ENCODE peak calls at places on chromosomes 2 and 18, in five cellular contexts. P is PC-9, G is neural progenitor cell, W is breast epithelium, K is endodermal cell. Q is an unnamed sample.
A peak's percentile ranks its signal among the peaks of the same experiment; 100 is the strongest.

GRCh38 chr2:195594248-195594647 is 62.8 kb upstream of the SLC39A10 start:
- DNase-seq in P (no peak), G (no peak), W (no peak), K (no peak), Q (no peak)

GRCh38 chr18:1421502-1421901 is 516.8 kb downstream of the ADCYAP1 start:
- DNase-seq in P (no peak), G (no peak), W (no peak), K (no peak), Q (no peak)

GRCh38 chr18:24050916-24051255 is 36.3 kb downstream of the TTC39C start:
- DNase-seq in P (no peak), G (no peak), W (no peak), K (no peak), Q (no peak)

GRCh38 chr2:127218843-127219715 is 1.0 kb downstream of the CYP27C1 start:
- DNase-seq in P (peak; percentile 47), G (peak; percentile 69), W (no peak), K (peak; percentile 79), Q (no peak)

GRCh38 chr18:47345996-47346395 is 94.5 kb upstream of the SKOR2 start:
- DNase-seq in P (no peak), G (no peak), W (no peak), K (no peak), Q (no peak)

GRCh38 chr18:70490008-70490933 is 201.4 kb downstream of the SOCS6 start:
- DNase-seq in P (no peak), G (peak; percentile 79), W (no peak), K (peak; percentile 75), Q (no peak)

GRCh38 chr2:229715895-229716507 is 1.6 kb upstream of the DNER start:
- DNase-seq in P (no peak), G (peak; percentile 65), W (no peak), K (peak; percentile 79), Q (no peak)

GRCh38 chr2:105744909-105745853 is at the start of gene NCK2:
- DNase-seq in P (no peak), G (peak; percentile 65), W (no peak), K (peak; percentile 75), Q (no peak)

GRCh38 chr2:100592226-100592625 is 29.4 kb downstream of the PDCL3 start:
- DNase-seq in P (no peak), G (no peak), W (no peak), K (no peak), Q (no peak)

GRCh38 chr2:105893011-105893995 is 148.6 kb downstream of the NCK2 start:
- DNase-seq in P (no peak), G (no peak), W (no peak), K (no peak), Q (no peak)

GRCh38 chr2:199940373-199940772 is 14.9 kb downstream of the TYW5 start:
- DNase-seq in P (peak; percentile 49), G (peak; percentile 4), W (no peak), K (no peak), Q (no peak)

GRCh38 chr2:100919316-100919715 is 82.8 kb upstream of the RPL31 start:
- DNase-seq in P (no peak), G (peak; percentile 58), W (no peak), K (peak; percentile 80), Q (no peak)

GRCh38 chr2:168439536-168439935 is 16.5 kb upstream of the CERS6 start:
- DNase-seq in P (no peak), G (no peak), W (no peak), K (no peak), Q (no peak)

GRCh38 chr2:74845217-74845751 is 11.4 kb downstream of the HK2 start:
- DNase-seq in P (peak; percentile 99), G (peak; percentile 18), W (peak; percentile 89), K (peak; percentile 69), Q (peak; percentile 62)

DNA sequence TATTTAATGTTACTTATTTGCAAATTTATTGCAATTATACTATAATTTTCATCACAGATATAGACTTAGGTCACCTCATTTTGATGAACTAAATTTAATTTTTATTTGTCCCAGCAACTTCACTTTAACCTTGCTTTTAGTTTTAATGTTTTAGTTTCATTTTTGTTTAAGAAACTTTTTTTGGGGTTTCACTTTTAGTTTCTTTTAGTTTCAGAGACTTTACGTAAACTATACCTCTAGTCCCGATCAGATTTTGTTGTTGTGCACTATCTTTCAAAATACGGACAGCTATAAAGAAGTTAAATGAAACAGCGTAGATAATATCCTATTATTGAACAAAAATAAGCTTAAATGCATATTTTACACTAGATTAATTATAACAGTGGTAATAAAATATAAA is 460.5 kb downstream of the ERBB4 start:
- DNase-seq in P (no peak), G (no peak), W (no peak), K (no peak), Q (no peak)
- H3K4me3 ChIP-seq in P (no peak overlapping the region), G (no peak overlapping the region), W (no peak overlapping the region), K (no peak overlapping the region), Q (no peak overlapping the region)

GRCh38 chr18:21393986-21394385 is 152.0 kb downstream of the GREB1L start:
- DNase-seq in P (no peak), G (no peak), W (no peak), K (no peak), Q (no peak)

GRCh38 chr18:21391074-21391673 is 149.1 kb downstream of the GREB1L start:
- DNase-seq in P (peak; percentile 99), G (no peak), W (no peak), K (no peak), Q (peak; percentile 49)

GRCh38 chr18:21386523-21387240 is 144.7 kb downstream of the GREB1L start:
- DNase-seq in P (no peak), G (no peak), W (no peak), K (peak; percentile 78), Q (no peak)

GRCh38 chr18:21389903-21390302 is 147.9 kb downstream of the GREB1L start:
- DNase-seq in P (no peak), G (no peak), W (no peak), K (no peak), Q (no peak)

GRCh38 chr18:21389283-21389682 is 147.3 kb downstream of the GREB1L start:
- DNase-seq in P (no peak), G (no peak), W (no peak), K (no peak), Q (no peak)
- TF ChIP-seq CTCF in P (peak; percentile 29), G (no peak), W (no peak), K (no peak), Q (no peak)

DNA sequence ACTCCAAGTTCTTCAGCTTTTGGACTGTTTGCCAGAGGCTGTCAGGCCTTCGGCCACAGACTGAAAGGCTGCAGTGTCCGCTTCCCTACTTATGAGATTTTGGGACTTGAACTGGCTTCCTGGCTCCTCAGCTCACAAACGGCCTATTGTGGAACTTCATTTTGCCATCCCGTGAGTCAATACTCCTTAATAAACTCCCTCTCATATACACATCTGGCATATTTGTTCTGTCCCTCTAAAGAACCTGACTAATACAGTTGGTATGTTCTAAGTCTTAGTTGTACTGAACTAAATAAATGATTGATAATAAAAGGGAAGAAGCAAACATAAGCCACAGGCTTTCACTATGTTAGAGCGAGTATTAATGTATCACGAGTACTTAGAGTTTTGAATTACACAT is 702.9 kb upstream of the LINC00305 start:
- DNase-seq in P (no peak), G (no peak), W (no peak), K (no peak), Q (no peak)
- H3K27me3 ChIP-seq in P (no peaks in the 10 kb centered on the region), G (no peaks in the 10 kb centered on the region), W (no peaks in the 10 kb centered on the region), K (no peaks in the 10 kb centered on the region), Q (no peaks in the 10 kb centered on the region)

GRCh38 chr2:231686192-231687100 is 21.9 kb upstream of the PTMA start:
- DNase-seq in P (no peak), G (peak; percentile 6), W (no peak), K (no peak), Q (no peak)

GRCh38 chr2:231688616-231689508 is 19.5 kb upstream of the PTMA start:
- DNase-seq in P (no peak), G (peak; percentile 13), W (no peak), K (no peak), Q (no peak)

GRCh38 chr2:231687961-231688360 is 20.4 kb upstream of the PTMA start:
- DNase-seq in P (no peak), G (no peak), W (no peak), K (no peak), Q (no peak)

GRCh38 chr2:231685349-231686191 is 22.8 kb upstream of the PTMA start:
- DNase-seq in P (no peak), G (peak; percentile 62), W (no peak), K (peak; percentile 84), Q (no peak)

GRCh38 chr2:231687133-231687852 is 21.0 kb upstream of the PTMA start:
- DNase-seq in P (no peak), G (peak; percentile 93), W (no peak), K (peak; percentile 97), Q (no peak)
- H3K4me3 ChIP-seq in P (no peak overlapping the region), G (peak overlapping the region; percentile 40), W (no peak overlapping the region), K (peak overlapping the region; percentile 71), Q (no peak overlapping the region)

GRCh38 chr2:94995516-94995915 is 30.0 kb upstream of the MAL start:
- DNase-seq in P (no peak), G (no peak), W (peak; percentile 17), K (no peak), Q (no peak)

GRCh38 chr2:95001117-95001551 is 24.4 kb upstream of the MAL start:
- DNase-seq in P (no peak), G (no peak), W (no peak), K (peak; percentile 24), Q (no peak)

GRCh38 chr2:94996401-94997100 is 29.0 kb upstream of the MAL start:
- DNase-seq in P (no peak), G (no peak), W (no peak), K (peak; percentile 39), Q (no peak)

GRCh38 chr2:94999431-94999883 is 26.1 kb upstream of the MAL start:
- DNase-seq in P (no peak), G (no peak), W (no peak), K (peak; percentile 28), Q (no peak)

DNA sequence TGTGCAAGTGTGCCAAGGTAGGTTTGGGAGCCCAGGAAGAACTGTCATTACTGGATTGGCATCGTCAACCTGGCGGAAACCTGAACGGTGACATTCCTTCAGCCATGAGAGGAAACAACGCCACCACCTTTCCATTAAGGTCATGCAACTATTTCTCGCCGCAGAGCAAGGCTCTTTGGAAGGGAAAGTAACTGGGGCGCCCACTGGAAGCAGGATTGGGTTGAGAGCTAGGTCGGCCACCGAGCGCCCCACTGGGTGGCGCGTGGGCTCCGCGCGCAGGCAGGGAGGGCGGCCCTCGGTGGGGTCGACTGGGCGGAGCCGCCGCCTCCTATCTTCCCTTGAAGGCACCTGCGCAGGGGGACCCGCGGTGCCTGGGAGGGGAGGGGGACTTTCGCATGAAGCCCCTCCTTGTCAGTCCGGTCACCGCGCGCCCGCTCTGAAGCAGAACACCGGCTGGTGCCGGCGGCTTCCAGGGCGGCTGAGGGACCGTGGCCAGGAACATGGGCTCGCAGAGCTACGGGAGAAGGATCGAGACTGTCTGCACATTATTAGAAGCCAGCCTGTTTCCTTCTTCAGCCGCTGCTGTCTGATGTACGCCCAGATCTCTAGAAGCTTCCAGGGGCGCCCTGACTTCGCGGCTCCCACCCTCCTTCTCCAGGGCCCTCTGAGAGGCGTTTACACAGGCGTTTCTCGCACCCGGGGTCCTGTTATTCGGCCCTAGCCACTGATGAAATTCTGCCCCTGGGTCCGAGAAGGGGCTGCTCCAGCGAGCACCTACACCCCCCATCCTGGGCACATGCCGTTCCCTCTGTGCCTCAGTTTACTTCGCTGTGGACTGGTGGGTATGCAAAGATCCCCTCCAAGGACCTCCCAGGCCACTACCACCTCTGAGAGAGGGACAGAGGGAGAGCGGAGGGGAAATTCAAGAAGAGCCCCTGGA is 27.3 kb upstream of the MAL start:
- DNase-seq in P (peak; percentile 75), G (no peak), W (peak; percentile 58), K (peak; percentile 54), Q (no peak)
- TF ChIP-seq CTCF in P (no peak), G (no peak), W (no peak), K (peak; percentile 36), Q (no peak)

GRCh38 chr2:238439912-238440311 is 13.2 kb downstream of the ASB1 start:
- DNase-seq in P (no peak), G (no peak), W (no peak), K (no peak), Q (no peak)
- H3K27me3 ChIP-seq in P (no peaks in the 10 kb centered on the region), G (no peaks in the 10 kb centered on the region), W (no peaks in the 10 kb centered on the region), K (no peaks in the 10 kb centered on the region), Q (no peaks in the 10 kb centered on the region)